ENCODE peak calls at places on chromosomes 11 and 22, in eight cellular contexts. J is HTR-8/SVneo; R is OCI-M1; F is EL; L is Right ventricle myocardium superior; S is activated T-helper 1 cell treated with anti-CD3 and anti-CD28 coated beads, Interleukin-2, amount 50 U/mL, for 16 hours; M is nephron progenitor cell; T is HuH-7.5. Z is an unnamed sample.

GRCh38 chr11:10908215-10908990 is 50.5 kb upstream of the ZBED5 start:
- DNase-seq in J (peak; percentile 48), R (peak; percentile 27), F (peak; percentile 99), L (no peak), S (no peak), M (no peak), T (no peak), Z (no peak)

GRCh38 chr11:64843971-64844329 is 503 bp downstream of the CDC42BPG start:
- DNase-seq in J (no peak), R (no peak), F (no peak), L (no peak), S (no peak), M (no peak), T (no peak), Z (no peak)

GRCh38 chr11:103281301-103281700 is 172.1 kb downstream of the DYNC2H1 start:
- DNase-seq in J (no peak), R (no peak), F (peak; percentile 13), L (no peak), S (no peak), M (no peak), T (no peak), Z (no peak)

GRCh38 chr11:128208329-128209220 is 378.8 kb downstream of the ETS1 start:
- DNase-seq in J (peak; percentile 14), R (no peak), F (peak; percentile 93), L (peak; percentile 36), S (no peak), M (no peak), T (no peak), Z (no peak)

GRCh38 chr22:50672471-50673230 is at the start of gene SHANK3:
- DNase-seq in J (no peak), R (no peak), F (no peak), L (peak; percentile 80), S (no peak), M (no peak), T (no peak), Z (no peak)

GRCh38 chr22:33853200-33854097 is 66.8 kb downstream of the LARGE1 start:
- DNase-seq in J (peak; percentile 28), R (peak; percentile 82), F (peak; percentile 47), L (peak; percentile 82), S (no peak), M (no peak), T (no peak), Z (peak; percentile 51)

GRCh38 chr11:96200243-96200642 is 142.8 kb downstream of the MAML2 start:
- DNase-seq in J (no peak), R (no peak), F (peak; percentile 87), L (no peak), S (no peak), M (no peak), T (no peak), Z (no peak)

GRCh38 chr11:44911031-44911814 is 39.5 kb downstream of the TP53I11 start:
- DNase-seq in J (peak; percentile 78), R (peak; percentile 92), F (peak; percentile 77), L (peak; percentile 75), S (peak; percentile 69), M (peak; percentile 95), T (peak; percentile 65), Z (peak; percentile 87)

GRCh38 chr11:63888170-63889086 is 28.5 kb downstream of the RCOR2 start:
- DNase-seq in J (no peak), R (peak; percentile 79), F (peak; percentile 59), L (peak; percentile 75), S (peak; percentile 48), M (peak; percentile 23), T (no peak), Z (no peak)

GRCh38 chr11:123797065-123797940 is 8.8 kb downstream of the OR6M1 start:
- DNase-seq in J (no peak), R (no peak), F (no peak), L (no peak), S (no peak), M (no peak), T (no peak), Z (no peak)

GRCh38 chr11:46669606-46670243 is 30.7 kb downstream of the ARHGAP1 start:
- DNase-seq in J (no peak), R (peak; percentile 77), F (no peak), L (no peak), S (no peak), M (no peak), T (no peak), Z (no peak)

GRCh38 chr22:42685941-42686666 is 34.6 kb downstream of the A4GALT start:
- DNase-seq in J (no peak), R (no peak), F (no peak), L (peak; percentile 83), S (no peak), M (no peak), T (no peak), Z (peak; percentile 53)

GRCh38 chr22:43164636-43165035 is 13.3 kb downstream of the TSPO start:
- DNase-seq in J (no peak), R (no peak), F (no peak), L (no peak), S (no peak), M (no peak), T (no peak), Z (no peak)

GRCh38 chr22:23038902-23039301 is 31.4 kb upstream of the GNAZ start:
- DNase-seq in J (no peak), R (no peak), F (no peak), L (no peak), S (no peak), M (no peak), T (no peak), Z (no peak)

GRCh38 chr11:7589861-7590260 is 76.1 kb downstream of the PPFIBP2 start:
- DNase-seq in J (no peak), R (no peak), F (no peak), L (no peak), S (no peak), M (no peak), T (no peak), Z (no peak)

GRCh38 chr11:24516658-24517057 is 19.8 kb downstream of the LUZP2 start:
- DNase-seq in J (no peak), R (no peak), F (no peak), L (no peak), S (no peak), M (no peak), T (no peak), Z (no peak)

GRCh38 chr11:33257897-33258630 is 883 bp downstream of the HIPK3 start:
- DNase-seq in J (peak; percentile 69), R (peak; percentile 90), F (peak; percentile 85), L (peak; percentile 94), S (peak; percentile 58), M (peak; percentile 85), T (peak; percentile 56), Z (peak; percentile 84)

GRCh38 chr11:72578051-72578450 is 96.2 kb downstream of the PDE2A start:
- DNase-seq in J (no peak), R (no peak), F (no peak), L (peak; percentile 17), S (no peak), M (no peak), T (no peak), Z (no peak)

GRCh38 chr22:19942071-19942885 is 660 bp upstream of the TXNRD2 start:
- DNase-seq in J (peak; percentile 19), R (peak; percentile 88), F (peak; percentile 67), L (peak; percentile 57), S (no peak), M (no peak), T (no peak), Z (no peak)

GRCh38 chr11:122756417-122756816 is 81.9 kb upstream of the CRTAM start:
- DNase-seq in J (no peak), R (peak; percentile 92), F (no peak), L (peak; percentile 62), S (no peak), M (no peak), T (no peak), Z (no peak)